ENCODE peak calls at places on chromosome 15, in eight cellular contexts. H, V, W, K, G, D, E and I are unnamed samples.

GRCh38 chr15:69736161-69736560 is 283.5 kb downstream of the RPLP1 start:
- DNase-seq in E (no peak), K (no peak), V (no peak), G (no peak), H (no peak), D (no peak), W (no peak), I (no peak)

GRCh38 chr15:95664435-95664834 is 666.1 kb upstream of the NR2F2 start:
- DNase-seq in G (no peak), H (no peak), E (no peak), K (no peak), V (no peak), D (no peak), W (no peak), I (no peak)

GRCh38 chr15:42045211-42045615 is 24.4 kb upstream of the PLA2G4E start:
- DNase-seq in V (no peak), H (peak), W (no peak), D (peak), K (no peak), E (no peak), G (no peak), I (no peak)

GRCh38 chr15:88069561-88069960 is 187.0 kb downstream of the NTRK3 start:
- DNase-seq in E (no peak), G (no peak), H (no peak), K (no peak), V (no peak), D (peak), W (no peak), I (no peak)

GRCh38 chr15:98420837-98421236 is 227.5 kb upstream of the IGF1R start:
- DNase-seq in E (no peak), G (no peak), W (no peak), H (no peak), D (no peak), V (no peak), K (no peak), I (no peak)

GRCh38 chr15:51004103-51004536 is 90.6 kb downstream of the TNFAIP8L3 start:
- DNase-seq in V (peak), D (no peak), E (no peak), H (no peak), G (peak), W (no peak), K (no peak), I (no peak)

GRCh38 chr15:48324949-48325348 is 6.3 kb upstream of the DUT start:
- DNase-seq in H (no peak), D (no peak), V (no peak), G (no peak), W (no peak), K (no peak), E (no peak), I (no peak)

GRCh38 chr15:29043731-29044485 is 158.1 kb downstream of the APBA2 start:
- DNase-seq in K (no peak), H (no peak), W (no peak), E (no peak), V (no peak), G (peak), D (peak), I (no peak)

GRCh38 chr15:67834593-67835348 is 5.1 kb downstream of the RNU6-1 start:
- DNase-seq in E (no peak), W (no peak), V (no peak), K (no peak), D (peak), H (peak), G (no peak), I (no peak)

GRCh38 chr15:95277266-95277665 is 1045.9 kb downstream of the MCTP2 start:
- DNase-seq in H (no peak), G (peak), E (no peak), D (no peak), W (no peak), K (no peak), V (no peak), I (no peak)

GRCh38 chr15:65512807-65513416 is 4.6 kb downstream of the DPP8 start:
- DNase-seq in E (no peak), W (peak), H (no peak), K (no peak), G (no peak), V (no peak), D (no peak), I (peak)
- TF ChIP-seq POLR2A in E (no peak), W (no peak), H (no peak), K (no peak), G (no peak), V (no peak), D (no peak), I (no peak)

DNA sequence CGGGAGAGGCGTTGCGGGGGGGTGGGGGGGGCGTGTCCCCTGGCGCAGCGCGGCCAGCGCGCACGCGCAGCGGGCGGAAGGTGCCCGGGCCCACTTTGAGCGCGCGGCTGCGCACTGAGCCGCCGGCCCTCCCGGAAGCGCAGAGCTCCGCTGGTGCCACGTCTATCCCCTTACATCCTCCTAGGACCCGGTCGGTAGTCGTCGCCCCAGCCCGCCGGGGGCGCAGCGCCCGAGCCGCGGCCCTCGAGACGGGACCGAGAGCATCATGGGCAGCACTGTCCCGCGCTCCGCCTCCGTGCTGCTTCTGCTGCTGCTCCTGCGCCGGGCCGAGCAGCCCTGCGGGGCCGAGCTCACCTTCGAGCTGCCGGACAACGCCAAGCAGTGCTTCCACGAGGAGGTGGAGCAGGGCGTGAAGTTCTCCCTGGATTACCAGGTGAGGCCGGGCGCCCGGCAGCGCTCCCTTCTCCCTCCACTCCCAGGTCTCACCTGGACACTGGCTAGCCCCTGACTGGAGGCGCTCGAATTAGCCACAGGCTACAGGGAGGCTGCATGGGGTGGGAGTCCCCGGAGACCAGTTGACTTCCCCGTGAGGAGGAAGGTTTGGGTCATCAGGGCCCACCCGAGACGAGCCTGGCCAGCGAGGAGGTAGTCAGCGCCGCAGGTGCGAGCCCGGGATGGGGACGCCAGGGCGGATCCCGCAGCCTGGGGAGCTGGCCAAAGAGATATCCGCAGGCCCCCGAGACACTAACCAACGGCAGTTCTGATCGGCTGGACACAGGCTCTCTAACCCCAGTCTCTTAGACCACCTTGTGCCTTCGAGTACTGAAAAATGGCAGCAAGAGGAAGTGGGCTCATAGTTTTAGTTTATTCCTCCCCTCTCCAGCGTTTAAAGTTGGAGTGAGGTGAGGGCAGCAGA is at the start of gene TMED3:
- DNase-seq in G (peak), V (peak), W (peak), H (peak), D (peak), E (peak), K (peak), I (peak)
- TF ChIP-seq POLR2A in G (peak), V (peak), W (no peak), H (no peak), D (no peak), E (peak), K (peak), I (no peak)

GRCh38 chr15:75647370-75648155 is at the start of gene SNX33:
- DNase-seq in G (peak), K (no peak), V (peak), D (peak), E (no peak), H (peak), W (peak), I (peak)
- TF ChIP-seq POLR2A in G (peak), K (peak), V (peak), D (no peak), E (peak), H (peak), W (peak), I (peak)

DNA sequence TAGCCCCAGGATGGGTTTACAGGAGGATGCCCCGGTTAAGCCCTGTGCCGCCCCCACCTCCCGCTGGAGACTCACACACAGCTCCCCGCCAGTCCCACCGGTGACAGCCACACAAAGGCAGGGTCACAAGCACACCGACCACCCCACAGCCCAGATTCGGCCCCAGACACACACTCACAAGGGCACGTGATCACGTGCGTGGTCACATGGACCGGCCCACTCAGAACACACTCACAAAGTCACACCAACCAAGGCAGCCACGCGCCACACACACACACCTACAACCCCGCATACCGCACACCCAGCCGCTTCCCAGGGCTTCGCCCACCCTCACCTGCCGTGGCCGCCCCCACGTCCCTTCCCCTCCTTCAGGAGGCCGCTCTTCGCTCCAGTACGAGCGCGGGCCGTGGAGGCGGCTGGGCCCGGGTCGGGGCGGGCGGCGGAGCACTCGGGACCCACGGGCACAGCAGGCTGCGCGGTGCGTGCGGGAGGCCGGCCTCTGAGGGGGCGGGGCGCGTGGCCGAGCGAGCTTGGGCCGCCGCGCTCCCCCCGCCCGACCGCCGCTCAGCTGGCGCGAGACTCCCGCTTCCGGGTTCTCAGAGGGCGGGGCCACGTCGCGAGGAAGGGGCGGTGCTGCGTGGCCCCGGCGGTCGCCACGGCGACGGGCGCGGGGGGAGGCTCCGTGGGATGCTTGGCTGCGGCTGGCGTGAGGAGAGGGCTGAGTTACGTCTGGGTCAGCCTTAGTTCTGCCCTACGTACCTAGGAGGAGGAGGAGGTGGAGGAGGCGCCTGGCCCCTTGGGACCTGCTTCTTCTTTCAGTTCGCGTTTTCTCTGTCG is at the start of gene SPG21:
- DNase-seq in W (peak), E (peak), G (peak), V (peak), K (peak), H (peak), D (peak), I (peak)
- TF ChIP-seq POLR2A in W (peak), E (peak), G (peak), V (peak), K (peak), H (peak), D (no peak), I (peak)

GRCh38 chr15:59169337-59169736 is 37.3 kb upstream of the LDHAL6B start:
- DNase-seq in E (no peak), W (no peak), G (peak), D (no peak), H (no peak), V (no peak), K (no peak), I (no peak)

GRCh38 chr15:59166156-59166555 is 40.5 kb upstream of the LDHAL6B start:
- DNase-seq in E (no peak), D (no peak), K (no peak), H (no peak), W (no peak), G (peak), V (no peak), I (no peak)

GRCh38 chr15:59168536-59168935 is 38.1 kb upstream of the LDHAL6B start:
- DNase-seq in K (no peak), E (no peak), H (no peak), D (no peak), G (peak), V (no peak), W (no peak), I (no peak)

GRCh38 chr15:59166601-59167265 is 39.9 kb upstream of the LDHAL6B start:
- DNase-seq in W (no peak), V (no peak), D (no peak), H (no peak), E (no peak), G (no peak), K (no peak), I (no peak)

GRCh38 chr15:59165726-59166125 is 40.9 kb upstream of the LDHAL6B start:
- DNase-seq in D (no peak), E (peak), K (no peak), G (no peak), H (no peak), V (no peak), W (no peak), I (no peak)
- TF ChIP-seq POLR2A in D (no peak), E (no peak), K (no peak), G (no peak), H (no peak), V (no peak), W (no peak), I (no peak)

DNA sequence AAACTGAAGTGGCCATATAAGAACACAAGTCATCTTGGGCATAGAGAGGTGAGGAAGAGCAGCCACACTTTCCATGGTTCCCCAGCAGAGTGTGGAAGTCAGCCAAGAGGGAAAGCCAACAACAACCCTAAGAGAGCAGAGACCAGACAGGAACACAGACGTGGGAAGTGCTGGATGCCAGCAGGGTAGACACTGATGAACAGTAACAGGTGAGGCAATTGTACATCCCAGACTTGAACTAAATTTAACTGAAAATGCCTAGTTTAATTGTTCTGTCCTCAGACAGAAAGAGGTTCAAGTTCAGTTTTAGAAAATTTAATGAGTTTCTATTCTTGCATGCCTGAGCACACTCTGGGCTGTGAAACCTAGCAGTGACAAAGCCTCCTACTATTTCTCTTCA is 212.1 kb downstream of the ATP8B4 start:
- DNase-seq in W (no peak), V (no peak), H (no peak), K (no peak), E (no peak), D (no peak), G (no peak), I (no peak)
- TF ChIP-seq POLR2A in W (no peak), V (no peak), H (no peak), K (no peak), E (no peak), D (no peak), G (no peak), I (no peak)